ENCODE peak calls at places on chromosomes 1 and 21, in four cellular contexts. One of them, this sample, is unnamed.

GRCh38 chr1:61337981-61338848 is 255.9 kb downstream of the NFIA start:
- DNase-seq in glutamatergic neuron: peak; percentile 22
- DNase-seq in prostate gland: peak; percentile 86
- DNase-seq in astrocyte of the spinal cord: peak; percentile 96
- DNase-seq in this sample: peak; percentile 73

GRCh38 chr1:65079941-65080340 is 68.1 kb upstream of the AK4 start:
- DNase-seq in astrocyte of the spinal cord: peak; percentile 41
- DNase-seq in prostate gland: no peak
- DNase-seq in glutamatergic neuron: no peak
- DNase-seq in this sample: no peak

GRCh38 chr1:16960560-16961296 is 19.7 kb downstream of the MFAP2 start:
- DNase-seq in prostate gland: peak; percentile 78
- DNase-seq in astrocyte of the spinal cord: peak; percentile 69
- DNase-seq in glutamatergic neuron: peak; percentile 93
- DNase-seq in this sample: peak; percentile 90

GRCh38 chr1:154186177-154186576 is 5.7 kb downstream of the TPM3 start:
- DNase-seq in glutamatergic neuron: peak; percentile 67
- DNase-seq in astrocyte of the spinal cord: peak; percentile 35
- DNase-seq in prostate gland: peak; percentile 39
- DNase-seq in this sample: peak; percentile 65

GRCh38 chr1:242212401-242212800 is 213.5 kb upstream of the MAP1LC3C start:
- DNase-seq in glutamatergic neuron: peak; percentile 48
- DNase-seq in astrocyte of the spinal cord: no peak
- DNase-seq in prostate gland: no peak
- DNase-seq in this sample: no peak

GRCh38 chr1:93358293-93358692 is 12.6 kb downstream of the DR1 start:
- DNase-seq in prostate gland: no peak
- DNase-seq in glutamatergic neuron: no peak
- DNase-seq in astrocyte of the spinal cord: no peak
- DNase-seq in this sample: no peak

GRCh38 chr21:37452222-37452621 is 85.6 kb downstream of the DYRK1A start:
- DNase-seq in prostate gland: no peak
- DNase-seq in glutamatergic neuron: no peak
- DNase-seq in astrocyte of the spinal cord: peak; percentile 92
- DNase-seq in this sample: no peak

GRCh38 chr1:47650205-47650604 is 212.4 kb downstream of the FOXD2 start:
- DNase-seq in astrocyte of the spinal cord: peak; percentile 86
- DNase-seq in prostate gland: no peak
- DNase-seq in glutamatergic neuron: no peak
- DNase-seq in this sample: peak; percentile 75

GRCh38 chr21:35559128-35559831 is 501.0 kb downstream of the SETD4 start:
- DNase-seq in glutamatergic neuron: no peak
- DNase-seq in prostate gland: no peak
- DNase-seq in astrocyte of the spinal cord: peak; percentile 97
- DNase-seq in this sample: no peak

GRCh38 chr1:30840904-30841598 is 67.5 kb downstream of the SDC3 start:
- DNase-seq in prostate gland: no peak
- DNase-seq in astrocyte of the spinal cord: no peak
- DNase-seq in glutamatergic neuron: no peak
- DNase-seq in this sample: peak; percentile 43

GRCh38 chr1:53066433-53066832 is 4.4 kb downstream of the PODN start:
- DNase-seq in glutamatergic neuron: no peak
- DNase-seq in astrocyte of the spinal cord: no peak
- DNase-seq in prostate gland: no peak
- DNase-seq in this sample: no peak

GRCh38 chr1:51592711-51593110 is 24.2 kb upstream of the OSBPL9 start:
- DNase-seq in astrocyte of the spinal cord: no peak
- DNase-seq in prostate gland: no peak
- DNase-seq in glutamatergic neuron: no peak
- DNase-seq in this sample: no peak

GRCh38 chr1:235749755-235750300 is 100.2 kb upstream of the GNG4 start:
- DNase-seq in prostate gland: no peak
- DNase-seq in glutamatergic neuron: no peak
- DNase-seq in astrocyte of the spinal cord: no peak
- DNase-seq in this sample: no peak

GRCh38 chr1:241802849-241803248 is 45.2 kb upstream of the EXO1 start:
- DNase-seq in glutamatergic neuron: no peak
- DNase-seq in prostate gland: no peak
- DNase-seq in astrocyte of the spinal cord: no peak
- DNase-seq in this sample: no peak

GRCh38 chr1:40313329-40313957 is 3.6 kb downstream of the COL9A2 start:
- DNase-seq in prostate gland: no peak
- DNase-seq in glutamatergic neuron: no peak
- DNase-seq in astrocyte of the spinal cord: no peak
- DNase-seq in this sample: no peak

GRCh38 chr21:33419538-33420123 is 16.4 kb downstream of the IFNGR2 start:
- DNase-seq in glutamatergic neuron: no peak
- DNase-seq in astrocyte of the spinal cord: peak; percentile 53
- DNase-seq in prostate gland: no peak
- DNase-seq in this sample: no peak

DNA sequence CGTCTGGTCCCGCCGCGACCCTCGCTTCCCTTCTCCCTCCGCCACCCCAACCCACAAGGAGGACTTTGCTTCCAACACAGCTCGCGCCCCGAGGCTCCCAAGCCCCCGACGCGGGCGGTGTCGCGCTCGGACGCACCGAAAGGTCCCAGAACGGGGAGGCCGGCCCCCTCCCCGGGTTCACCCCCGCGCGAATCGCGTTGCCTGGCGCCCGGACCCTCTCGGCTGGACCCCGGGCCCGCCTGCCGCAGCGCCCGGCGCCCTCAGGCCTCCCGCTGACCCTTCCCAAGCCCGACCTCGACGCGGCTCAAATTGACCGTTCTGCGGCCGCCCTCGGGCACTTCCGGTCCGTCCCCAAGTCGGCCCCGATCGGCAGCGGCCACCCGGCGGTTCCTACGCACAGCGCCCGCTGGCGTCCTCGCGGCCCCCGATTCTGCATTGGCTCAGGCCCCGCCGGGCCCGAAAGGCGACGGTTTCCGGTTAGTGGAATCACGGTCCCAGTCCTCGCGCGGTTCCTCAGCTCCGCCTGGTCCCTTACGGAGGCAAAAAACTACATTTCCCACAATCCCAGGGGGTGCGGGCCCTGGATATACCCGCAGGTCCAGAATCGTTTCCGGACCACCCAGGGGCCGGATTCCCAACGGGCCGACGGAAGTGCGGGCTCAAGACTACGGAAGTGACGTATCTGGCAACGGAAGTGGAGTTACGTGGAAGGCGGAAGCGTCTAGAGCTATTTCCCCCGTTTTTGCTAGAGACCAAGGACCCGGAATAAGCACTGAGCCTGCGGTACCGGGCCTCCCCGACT is at the start of gene AURKAIP1:
- DNase-seq in astrocyte of the spinal cord: peak; percentile 100
- DNase-seq in glutamatergic neuron: peak; percentile 97
- DNase-seq in prostate gland: peak; percentile 99
- DNase-seq in this sample: peak; percentile 99
- TF ChIP-seq CTCF in astrocyte of the spinal cord: peak; percentile 39
- TF ChIP-seq CTCF in glutamatergic neuron: no peak
- TF ChIP-seq CTCF in prostate gland: peak; percentile 56
- TF ChIP-seq CTCF in this sample: peak; percentile 9

GRCh38 chr1:97778718-97779117 is 142.1 kb downstream of the DPYD start:
- DNase-seq in glutamatergic neuron: no peak
- DNase-seq in prostate gland: no peak
- DNase-seq in astrocyte of the spinal cord: peak; percentile 23
- DNase-seq in this sample: no peak
- TF ChIP-seq CTCF in glutamatergic neuron: no peak
- TF ChIP-seq CTCF in prostate gland: no peak
- TF ChIP-seq CTCF in astrocyte of the spinal cord: no peak
- TF ChIP-seq CTCF in this sample: no peak

GRCh38 chr1:116169898-116170297 is 58.7 kb downstream of the MAB21L3 start:
- DNase-seq in astrocyte of the spinal cord: no peak
- DNase-seq in prostate gland: no peak
- DNase-seq in glutamatergic neuron: no peak
- DNase-seq in this sample: no peak

GRCh38 chr1:116166655-116167054 is 55.5 kb downstream of the MAB21L3 start:
- DNase-seq in glutamatergic neuron: no peak
- DNase-seq in prostate gland: no peak
- DNase-seq in astrocyte of the spinal cord: no peak
- DNase-seq in this sample: no peak

GRCh38 chr1:116166011-116166571 is 54.9 kb downstream of the MAB21L3 start:
- DNase-seq in prostate gland: no peak
- DNase-seq in astrocyte of the spinal cord: no peak
- DNase-seq in glutamatergic neuron: no peak
- DNase-seq in this sample: no peak

GRCh38 chr1:116167625-116168276 is 56.6 kb downstream of the MAB21L3 start:
- DNase-seq in astrocyte of the spinal cord: no peak
- DNase-seq in glutamatergic neuron: peak; percentile 34
- DNase-seq in prostate gland: no peak
- DNase-seq in this sample: no peak

GRCh38 chr1:116168277-116169032 is 57.3 kb downstream of the MAB21L3 start:
- DNase-seq in glutamatergic neuron: peak; percentile 93
- DNase-seq in astrocyte of the spinal cord: peak; percentile 46
- DNase-seq in prostate gland: peak; percentile 62
- DNase-seq in this sample: peak; percentile 79
- TF ChIP-seq CTCF in glutamatergic neuron: peak; percentile 91
- TF ChIP-seq CTCF in astrocyte of the spinal cord: peak; percentile 72
- TF ChIP-seq CTCF in prostate gland: peak; percentile 91
- TF ChIP-seq CTCF in this sample: peak; percentile 68

GRCh38 chr21:38699048-38699447 is 106.7 kb upstream of the ETS2 start:
- DNase-seq in prostate gland: no peak
- DNase-seq in astrocyte of the spinal cord: no peak
- DNase-seq in glutamatergic neuron: peak; percentile 22
- DNase-seq in this sample: no peak
- TF ChIP-seq CTCF in prostate gland: no peak
- TF ChIP-seq CTCF in astrocyte of the spinal cord: peak; percentile 37
- TF ChIP-seq CTCF in glutamatergic neuron: peak; percentile 27
- TF ChIP-seq CTCF in this sample: no peak

GRCh38 chr1:3209201-3209600 is 140.2 kb downstream of the PRDM16 start:
- DNase-seq in prostate gland: no peak
- DNase-seq in astrocyte of the spinal cord: no peak
- DNase-seq in glutamatergic neuron: no peak
- DNase-seq in this sample: no peak
- TF ChIP-seq CTCF in prostate gland: no peak
- TF ChIP-seq CTCF in astrocyte of the spinal cord: no peak
- TF ChIP-seq CTCF in glutamatergic neuron: no peak
- TF ChIP-seq CTCF in this sample: no peak

This sample was measured in lung.